ENCODE peak calls at places on chromosomes 13 and 19, in ten cellular contexts. Q is mesenchymal stem cell; M is adrenal gland; N is Peyer's patch; K is left ventricle myocardium inferior; S is bronchial epithelial cell; L is PC-3; C is aorta; G is CD4-positive, alpha-beta memory T cell; R is GM23248. V is an unnamed sample. For H3K27me3, the result is how much of the 10 kb centered on the place peaks cover.

GRCh38 chr19:38805180-38805579 is 7.6 kb downstream of the LGALS4 start:
- DNase-seq in Q (no peak), M (no peak), N (no peak), K (no peak), S (peak), L (peak), C (no peak), G (no peak), R (no peak), V (no peak)

GRCh38 chr13:23680836-23681235 is 110.6 kb downstream of the TNFRSF19 start:
- DNase-seq in Q (no peak), M (no peak), N (no peak), K (no peak), S (no peak), L (no peak), C (no peak), G (no peak), R (no peak), V (no peak)

GRCh38 chr13:113981201-113981605 is 7.3 kb upstream of the C13orf46 start:
- DNase-seq in Q (no peak), M (no peak), N (no peak), K (peak), S (peak), L (peak), C (peak), G (no peak), R (peak), V (no peak)

GRCh38 chr13:50129923-50130685 is 114.9 kb downstream of the KCNRG start:
- DNase-seq in Q (peak), M (peak), N (peak), K (peak), S (no peak), L (peak), C (peak), G (peak), R (peak), V (peak)

GRCh38 chr13:77892491-77892890 is 26.1 kb downstream of the EDNRB start:
- DNase-seq in Q (no peak), M (no peak), N (no peak), K (no peak), S (no peak), L (no peak), C (no peak), G (no peak), R (no peak), V (no peak)

GRCh38 chr13:97141564-97142005 is 80.5 kb upstream of the MBNL2 start:
- DNase-seq in Q (peak), M (peak), N (no peak), K (no peak), S (peak), L (peak), C (no peak), G (no peak), R (peak), V (peak)

GRCh38 chr19:3722443-3723109 is 14.4 kb downstream of the TJP3 start:
- DNase-seq in Q (no peak), M (no peak), N (no peak), K (no peak), S (no peak), L (peak), C (no peak), G (no peak), R (no peak), V (peak)

GRCh38 chr13:74206061-74206561 is 71.9 kb upstream of the KLF12 start:
- DNase-seq in Q (peak), M (no peak), N (no peak), K (no peak), S (peak), L (peak), C (no peak), G (no peak), R (peak), V (no peak)

GRCh38 chr19:2755448-2755705 is 15.6 kb upstream of the SLC39A3 start:
- DNase-seq in Q (no peak), M (no peak), N (no peak), K (no peak), S (no peak), L (no peak), C (no peak), G (no peak), R (no peak), V (no peak)

GRCh38 chr13:23905766-23906165 is 8.5 kb upstream of the C1QTNF9B start:
- DNase-seq in Q (peak), M (no peak), N (no peak), K (no peak), S (no peak), L (no peak), C (no peak), G (no peak), R (no peak), V (no peak)

DNA sequence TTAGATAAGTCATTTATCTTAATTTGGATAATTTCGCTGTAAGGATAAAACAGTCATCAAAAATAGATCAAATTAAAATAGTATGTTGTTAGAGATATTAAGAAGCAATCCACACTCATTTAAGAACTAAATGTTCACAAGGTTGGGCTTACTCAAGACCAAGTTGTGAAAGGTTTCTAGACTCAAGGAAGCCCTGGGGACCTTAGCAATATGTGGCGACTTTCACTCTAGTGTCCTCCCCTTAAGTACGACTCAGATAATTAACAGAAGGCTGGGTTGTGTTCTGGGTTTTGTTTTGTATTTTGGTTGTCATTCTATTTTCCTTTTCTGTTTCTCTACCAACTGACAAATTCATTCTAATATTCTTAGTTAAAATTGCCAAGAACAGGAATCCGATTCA is 1008.0 kb downstream of the PCDH9 start:
- DNase-seq in Q (no peak), M (no peak), N (no peak), K (no peak), S (no peak), L (no peak), C (no peak), G (no peak), R (no peak), V (no peak)
- H3K27me3 ChIP-seq in Q (under half), M (under half), N (under half), K (under half), S (under half), L (under half), C (under half), G (under half), R (under half), V (under half)

GRCh38 chr19:11949201-11949600 is 15.6 kb upstream of the ZNF763 start:
- DNase-seq in Q (peak), M (no peak), N (no peak), K (no peak), S (no peak), L (no peak), C (no peak), G (peak), R (peak), V (no peak)

GRCh38 chr19:11942843-11943108 is 17.9 kb downstream of the ZNF700 start:
- DNase-seq in Q (no peak), M (no peak), N (no peak), K (no peak), S (no peak), L (peak), C (no peak), G (no peak), R (no peak), V (no peak)

GRCh38 chr19:11950312-11950711 is 14.5 kb upstream of the ZNF763 start:
- DNase-seq in Q (no peak), M (no peak), N (no peak), K (no peak), S (no peak), L (no peak), C (no peak), G (no peak), R (no peak), V (no peak)

GRCh38 chr19:11944656-11945055 is 19.7 kb downstream of the ZNF700 start:
- DNase-seq in Q (no peak), M (no peak), N (no peak), K (no peak), S (no peak), L (no peak), C (no peak), G (no peak), R (no peak), V (no peak)

DNA sequence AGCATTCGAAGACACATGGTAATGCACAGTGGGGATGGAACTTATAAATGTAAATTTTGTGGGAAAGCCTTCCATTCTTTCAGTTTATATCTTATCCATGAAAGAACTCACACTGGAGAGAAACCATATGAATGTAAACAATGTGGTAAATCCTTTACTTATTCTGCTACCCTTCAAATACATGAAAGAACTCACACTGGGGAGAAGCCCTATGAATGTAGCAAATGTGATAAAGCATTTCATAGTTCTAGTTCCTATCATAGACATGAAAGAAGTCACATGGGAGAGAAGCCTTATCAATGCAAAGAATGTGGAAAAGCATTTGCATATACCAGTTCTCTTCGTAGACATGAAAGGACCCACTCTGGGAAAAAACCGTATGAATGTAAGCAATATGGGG is 16.2 kb upstream of the ZNF763 start:
- DNase-seq in Q (no peak), M (no peak), N (no peak), K (no peak), S (no peak), L (no peak), C (no peak), G (no peak), R (no peak), V (no peak)
- H3K4me3 ChIP-seq in Q (no peak), M (no peak), N (no peak), K (no peak), S (no peak), L (peak), C (no peak), G (no peak), R (no peak), V (no peak)

GRCh38 chr19:49057636-49058234 is at the start of gene CGB7:
- DNase-seq in Q (peak), M (peak), N (peak), K (peak), S (peak), L (peak), C (peak), G (peak), R (peak), V (peak)
- H3K27me3 ChIP-seq in Q (under half), M (under half), N (under half), K (half or more), S (under half), L (under half), C (under half), G (under half), R (under half), V (half or more)

DNA sequence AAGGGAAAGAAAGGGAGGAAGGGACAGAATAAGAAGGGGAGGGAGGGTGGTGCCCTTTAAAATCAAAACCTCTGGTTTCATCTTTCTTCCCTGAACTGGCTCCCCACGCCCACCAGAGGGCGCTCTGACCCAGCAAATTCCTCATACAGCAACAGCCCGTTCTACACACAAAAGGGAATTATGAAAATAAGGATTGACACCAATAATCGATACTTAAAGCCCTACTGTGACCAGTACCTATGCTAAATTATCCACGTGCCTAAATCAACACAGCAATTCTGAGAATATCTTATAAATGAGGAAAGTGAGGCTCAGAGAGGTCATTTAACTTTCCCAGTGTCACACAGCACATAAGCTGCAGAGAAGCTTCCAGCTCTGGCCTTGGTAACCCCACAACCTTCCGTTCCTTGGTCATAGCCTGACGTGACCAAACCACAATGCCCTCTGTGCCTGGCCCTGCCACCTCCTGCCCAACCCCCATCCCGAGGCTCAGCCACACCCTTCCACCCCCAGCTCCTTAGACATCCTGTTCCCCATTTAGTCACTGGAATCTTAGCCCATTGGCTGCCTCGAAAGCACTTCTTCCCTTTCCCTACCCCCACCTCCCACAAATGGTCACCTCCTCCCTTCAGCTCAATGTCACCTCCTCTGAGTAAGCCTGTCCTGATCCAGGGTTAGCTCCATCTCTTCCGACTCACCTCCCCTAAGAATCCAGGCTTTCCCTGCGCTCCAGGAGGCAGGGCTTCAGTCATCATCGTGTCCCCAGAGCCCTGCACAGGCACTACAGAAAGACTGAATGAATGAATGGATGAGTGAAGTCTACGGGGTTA is 34.2 kb upstream of the PNMA8B start:
- DNase-seq in Q (peak), M (peak), N (peak), K (peak), S (peak), L (peak), C (peak), G (peak), R (peak), V (peak)
- H3K4me3 ChIP-seq in Q (no peak), M (no peak), N (no peak), K (no peak), S (no peak), L (peak), C (no peak), G (no peak), R (peak), V (no peak)

DNA sequence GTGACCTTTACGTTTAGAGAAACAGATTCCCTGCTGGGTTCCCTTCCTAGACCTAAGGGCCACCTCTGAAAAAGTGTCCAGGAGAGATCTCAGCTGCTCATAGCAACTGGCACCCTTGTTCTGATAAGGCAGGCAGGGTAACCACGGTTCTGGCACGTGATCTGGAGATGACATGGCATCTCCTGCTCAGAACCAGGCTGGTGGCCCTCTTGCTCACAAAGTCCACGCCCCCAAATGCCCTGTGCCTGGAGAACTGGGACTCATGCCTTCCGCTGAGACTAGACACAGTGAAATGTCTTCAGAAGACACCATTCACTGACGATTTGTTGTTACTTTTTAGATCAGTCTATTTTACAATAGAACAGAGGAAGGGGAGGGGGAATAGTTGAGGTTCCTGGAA is 174.1 kb downstream of the ZNF536 start:
- DNase-seq in Q (no peak), M (no peak), N (no peak), K (no peak), S (no peak), L (no peak), C (no peak), G (no peak), R (no peak), V (no peak)
- H3K27me3 ChIP-seq in Q (under half), M (under half), N (under half), K (under half), S (under half), L (under half), C (under half), G (under half), R (under half), V (under half)

GRCh38 chr19:35165200-35166058 is 10.9 kb downstream of the FXYD5 start:
- DNase-seq in Q (no peak), M (no peak), N (no peak), K (no peak), S (no peak), L (no peak), C (no peak), G (no peak), R (no peak), V (no peak)
- H3K4me3 ChIP-seq in Q (no peak), M (no peak), N (no peak), K (no peak), S (no peak), L (no peak), C (no peak), G (no peak), R (no peak), V (no peak)

V was measured in H7.